ENCODE peak calls at places on chromosomes 4 and X, in five cellular contexts. Z is GM12878, P is K562, K is HCT116, X is SK-N-SH. Y is an unnamed sample.

GRCh38 chrX:119694601-119695534 is 1.9 kb upstream of the SEPTIN6 start:
- DNase-seq in Z (no peak), P (no peak), K (no peak), X (peak), Y (peak)

GRCh38 chr4:184343400-184344177 is 125.9 kb upstream of the ENPP6 start:
- DNase-seq in Z (peak), P (peak), K (peak), X (peak), Y (peak)

GRCh38 chrX:69538321-69538876 is 34.3 kb downstream of the NALF2 start:
- DNase-seq in Z (no peak), P (peak), K (peak), X (peak), Y (peak)

GRCh38 chr4:183969596-183969995 is 64.5 kb downstream of the STOX2 start:
- DNase-seq in Z (no peak), P (no peak), K (no peak), X (no peak), Y (no peak)

GRCh38 chr4:68368566-68369473 is 18.9 kb upstream of the YTHDC1 start:
- DNase-seq in Z (no peak), P (no peak), K (no peak), X (no peak), Y (no peak)

GRCh38 chr4:10079256-10079655 is 37.3 kb downstream of the WDR1 start:
- DNase-seq in Z (no peak), P (no peak), K (no peak), X (no peak), Y (no peak)

GRCh38 chrX:40108084-40108958 is 10.6 kb upstream of the BCOR start:
- DNase-seq in Z (no peak), P (no peak), K (no peak), X (no peak), Y (peak)

GRCh38 chrX:44975666-44976263 is 102.8 kb downstream of the KDM6A start:
- DNase-seq in Z (no peak), P (peak), K (no peak), X (no peak), Y (no peak)

GRCh38 chr4:29310252-29310651 is 1409.9 kb upstream of the PCDH7 start:
- DNase-seq in Z (no peak), P (no peak), K (no peak), X (no peak), Y (no peak)

GRCh38 chr4:13399257-13399656 is 84.9 kb downstream of the RAB28 start:
- DNase-seq in Z (no peak), P (no peak), K (no peak), X (no peak), Y (no peak)

GRCh38 chr4:136392576-136392975 is 1139.7 kb downstream of the PCDH18 start:
- DNase-seq in Z (no peak), P (no peak), K (no peak), X (no peak), Y (no peak)

GRCh38 chr4:52709155-52709554 is 42.1 kb downstream of the ERVMER34-1 start:
- DNase-seq in Z (no peak), P (no peak), K (no peak), X (no peak), Y (no peak)

GRCh38 chr4:41611881-41612871 is 74.2 kb downstream of the LIMCH1 start:
- DNase-seq in Z (no peak), P (no peak), K (no peak), X (peak), Y (no peak)

GRCh38 chrX:109934935-109935334 is 68.0 kb upstream of the TMEM164 start:
- DNase-seq in Z (no peak), P (no peak), K (no peak), X (no peak), Y (no peak)

GRCh38 chr4:15837591-15837990 is 59.5 kb downstream of the CD38 start:
- DNase-seq in Z (no peak), P (no peak), K (no peak), X (no peak), Y (no peak)

GRCh38 chrX:70427360-70427759 is 4.2 kb downstream of the GDPD2 start:
- DNase-seq in Z (no peak), P (no peak), K (no peak), X (no peak), Y (no peak)

GRCh38 chr4:142579483-142579882 is 266.6 kb downstream of the INPP4B start:
- DNase-seq in Z (no peak), P (no peak), K (no peak), X (no peak), Y (no peak)

GRCh38 chr4:183008492-183008891 is 90.6 kb upstream of the WWC2 start:
- DNase-seq in Z (no peak), P (no peak), K (no peak), X (no peak), Y (no peak)

GRCh38 chr4:7238300-7238960 is 46.1 kb downstream of the SORCS2 start:
- DNase-seq in Z (no peak), P (peak), K (no peak), X (no peak), Y (no peak)

GRCh38 chr4:21139327-21139726 is 439.1 kb downstream of the PACRGL start:
- DNase-seq in Z (no peak), P (no peak), K (no peak), X (no peak), Y (no peak)

GRCh38 chrX:120308558-120308957 is 2.7 kb downstream of the TMEM255A start:
- DNase-seq in Z (no peak), P (no peak), K (no peak), X (no peak), Y (no peak)

GRCh38 chr4:8842614-8843013 is 29.0 kb downstream of the HMX1 start:
- DNase-seq in Z (no peak), P (no peak), K (no peak), X (no peak), Y (no peak)

GRCh38 chrX:68843992-68844391 is 15.2 kb downstream of the EFNB1 start:
- DNase-seq in Z (no peak), P (no peak), K (no peak), X (no peak), Y (no peak)

GRCh38 chr4:89404530-89404929 is 96.9 kb upstream of the GPRIN3 start:
- DNase-seq in Z (no peak), P (no peak), K (no peak), X (no peak), Y (no peak)

GRCh38 chr4:17447675-17448298 is 64.1 kb downstream of the QDPR start:
- DNase-seq in Z (peak), P (peak), K (peak), X (peak), Y (peak)

GRCh38 chr4:52263612-52264011 is 212.5 kb downstream of the SPATA18 start:
- DNase-seq in Z (no peak), P (no peak), K (no peak), X (no peak), Y (peak)

GRCh38 chrX:850471-850916 is 219.9 kb downstream of the SHOX start:
- DNase-seq in Z (no peak), P (no peak), K (no peak), X (no peak), Y (no peak)

GRCh38 chr4:96016615-96017299 is 176.9 kb downstream of the PDHA2 start:
- DNase-seq in Z (no peak), P (no peak), K (no peak), X (no peak), Y (no peak)

GRCh38 chr4:41364871-41365270 is 108.1 kb downstream of the UCHL1 start:
- DNase-seq in Z (no peak), P (no peak), K (no peak), X (no peak), Y (no peak)

GRCh38 chrX:154762529-154763296 is at the start of gene DKC1:
- DNase-seq in Z (peak), P (peak), K (peak), X (peak), Y (peak)

GRCh38 chr4:153490985-153491483 is 24.9 kb downstream of the TMEM131L start:
- DNase-seq in Z (no peak), P (no peak), K (no peak), X (no peak), Y (no peak)

GRCh38 chr4:153486281-153487151 is 20.4 kb downstream of the TMEM131L start:
- DNase-seq in Z (no peak), P (no peak), K (peak), X (no peak), Y (peak)

GRCh38 chr4:153488006-153488718 is 22.0 kb downstream of the TMEM131L start:
- DNase-seq in Z (peak), P (no peak), K (no peak), X (no peak), Y (no peak)

GRCh38 chr4:153489856-153490558 is 23.8 kb downstream of the TMEM131L start:
- DNase-seq in Z (no peak), P (no peak), K (no peak), X (no peak), Y (no peak)

GRCh38 chr4:153488719-153489384 is 22.7 kb downstream of the TMEM131L start:
- DNase-seq in Z (peak), P (no peak), K (no peak), X (no peak), Y (no peak)
- TF ChIP-seq JUND in Z (no peak), P (no peak), K (no peak), X (no peak), Y (no peak)

DNA sequence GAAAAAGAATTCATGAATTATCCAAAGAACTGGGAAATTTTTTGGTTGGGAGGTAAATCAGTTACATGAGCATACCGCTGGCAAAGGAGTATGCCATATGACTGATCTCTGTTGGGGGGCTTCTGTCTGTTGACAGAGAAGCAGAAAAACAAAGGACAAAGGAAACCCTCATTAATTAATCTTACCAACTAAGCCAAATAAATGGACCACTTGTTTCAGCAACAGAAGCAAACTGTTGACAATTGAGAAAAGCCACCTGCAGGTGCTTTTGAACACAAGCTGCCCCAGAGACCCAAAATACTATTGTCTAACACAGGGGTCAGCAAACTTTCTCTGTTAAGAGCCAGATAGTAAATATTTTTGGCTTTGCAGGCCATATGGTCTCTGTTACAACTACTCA is 7.0 kb upstream of the FRYL start:
- DNase-seq in Z (no peak), P (no peak), K (no peak), X (no peak), Y (no peak)
- TF ChIP-seq JUND in Z (no peak), P (no peak), K (no peak), X (no peak), Y (no peak)

GRCh38 chrX:130166503-130166777 is 799 bp upstream of the AIFM1 start:
- DNase-seq in Z (no peak), P (no peak), K (no peak), X (no peak), Y (no peak)

GRCh38 chrX:130163350-130163851 is 2.2 kb downstream of the AIFM1 start:
- DNase-seq in Z (no peak), P (no peak), K (no peak), X (no peak), Y (no peak)

GRCh38 chrX:130165181-130165702 is 399 bp downstream of the AIFM1 start:
- DNase-seq in Z (no peak), P (no peak), K (no peak), X (peak), Y (no peak)

GRCh38 chrX:130167040-130167439 is 1.4 kb upstream of the AIFM1 start:
- DNase-seq in Z (no peak), P (no peak), K (no peak), X (no peak), Y (no peak)

GRCh38 chrX:130165703-130166502 is at the start of gene AIFM1:
- DNase-seq in Z (peak), P (peak), K (peak), X (peak), Y (peak)
- TF ChIP-seq JUND in Z (no peak), P (peak), K (no peak), X (peak), Y (peak)

GRCh38 chr4:77015390-77015789 is 60.4 kb downstream of the CCNI start:
- DNase-seq in Z (no peak), P (no peak), K (no peak), X (no peak), Y (no peak)
- TF ChIP-seq JUND in Z (no peak), P (no peak), K (no peak), X (no peak), Y (no peak)

GRCh38 chr4:24857996-24858395 is 54.8 kb downstream of the CCDC149 start:
- DNase-seq in Z (no peak), P (no peak), K (no peak), X (no peak), Y (no peak)

GRCh38 chr4:24856586-24856985 is 56.3 kb downstream of the CCDC149 start:
- DNase-seq in Z (peak), P (no peak), K (no peak), X (peak), Y (no peak)

GRCh38 chr4:24858550-24858949 is 54.3 kb downstream of the CCDC149 start:
- DNase-seq in Z (no peak), P (no peak), K (no peak), X (no peak), Y (no peak)

GRCh38 chr4:24853142-24853541 is 57.8 kb downstream of the SOD3 start:
- DNase-seq in Z (no peak), P (no peak), K (no peak), X (no peak), Y (no peak)

GRCh38 chr4:24855741-24856140 is 57.1 kb downstream of the CCDC149 start:
- DNase-seq in Z (no peak), P (no peak), K (no peak), X (no peak), Y (no peak)
- TF ChIP-seq JUND in Z (no peak), P (no peak), K (no peak), X (no peak), Y (no peak)

GRCh38 chr4:37603711-37604110 is 82.5 kb downstream of the RELL1 start:
- DNase-seq in Z (no peak), P (no peak), K (no peak), X (no peak), Y (no peak)

GRCh38 chr4:37602454-37603069 is 83.6 kb downstream of the RELL1 start:
- DNase-seq in Z (no peak), P (no peak), K (no peak), X (no peak), Y (no peak)

GRCh38 chr4:37603070-37603468 is 83.1 kb downstream of the RELL1 start:
- DNase-seq in Z (peak), P (peak), K (peak), X (peak), Y (peak)

GRCh38 chr4:37605843-37606565 is 80.2 kb downstream of the RELL1 start:
- DNase-seq in Z (no peak), P (no peak), K (no peak), X (no peak), Y (no peak)

GRCh38 chr4:37604464-37604863 is 81.7 kb downstream of the RELL1 start:
- DNase-seq in Z (no peak), P (no peak), K (peak), X (no peak), Y (peak)
- TF ChIP-seq JUND in Z (no peak), P (no peak), K (peak), X (no peak), Y (no peak)

DNA sequence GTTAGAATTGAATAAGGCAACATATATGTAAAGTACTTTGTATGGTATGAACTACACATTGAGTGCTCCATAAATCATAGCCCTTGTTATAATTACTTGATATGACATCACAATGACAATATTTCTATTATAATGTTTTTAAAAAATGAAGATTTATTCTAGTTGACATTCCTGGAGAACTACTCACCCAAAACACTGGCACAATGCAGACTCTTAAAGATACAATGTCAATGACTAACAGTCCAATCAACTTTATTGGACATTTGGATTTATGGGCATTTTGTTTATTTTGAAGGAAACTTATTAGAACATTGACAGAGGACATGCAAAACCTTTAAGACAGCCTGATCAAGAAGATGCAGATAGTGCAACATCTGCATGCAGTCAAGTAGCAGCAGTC is 55.3 kb downstream of the ASB9 start:
- DNase-seq in Z (no peak), P (no peak), K (no peak), X (no peak), Y (no peak)
- TF ChIP-seq JUND in Z (no peak), P (no peak), K (no peak), X (no peak), Y (no peak)

DNA sequence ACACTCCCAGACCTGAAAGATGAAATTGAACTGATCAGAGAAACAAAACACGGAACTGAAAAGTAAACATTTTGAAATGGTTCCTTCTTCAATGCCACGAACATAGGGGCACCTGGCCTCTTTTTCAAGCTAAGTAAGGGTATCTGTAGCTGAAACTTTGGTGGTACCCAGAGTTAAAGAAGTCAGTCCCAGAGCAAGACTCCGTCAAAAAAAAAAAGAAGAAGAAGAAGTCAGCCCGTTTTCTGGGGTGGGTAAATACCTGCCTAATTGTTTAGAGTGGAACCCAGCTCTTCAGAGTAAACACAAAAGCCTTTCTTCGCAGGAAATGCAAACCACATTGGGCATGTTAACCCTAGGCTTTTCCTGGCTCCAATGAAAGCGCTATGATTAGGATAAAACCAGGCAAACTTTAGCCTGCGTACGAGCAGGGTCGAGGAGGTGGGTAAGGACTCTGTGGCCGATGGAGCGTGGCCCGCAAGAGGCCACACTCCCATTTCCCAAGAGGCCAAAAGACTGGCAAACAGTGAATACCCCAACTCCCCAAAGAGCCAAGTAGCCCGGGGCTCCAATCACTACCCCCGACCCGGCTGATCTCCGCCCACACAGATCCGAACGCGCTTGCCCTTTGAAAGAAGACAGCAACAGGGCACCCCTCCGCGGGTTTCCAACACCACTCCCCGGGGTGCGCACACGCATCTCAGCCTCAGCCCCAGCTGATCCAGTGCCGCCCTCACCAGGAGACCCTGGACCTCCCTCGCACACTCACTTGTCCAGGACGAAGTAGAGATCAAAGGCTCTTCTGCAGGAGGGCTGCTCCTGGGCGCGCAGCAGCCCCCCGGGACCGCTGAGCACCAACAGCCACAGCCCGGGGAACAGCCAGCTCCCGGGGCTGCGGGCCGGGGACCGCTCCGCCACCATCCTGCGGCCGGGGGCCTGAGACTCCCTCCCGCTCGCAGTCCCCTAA is 1.1 kb downstream of the ANTXR2 start:
- DNase-seq in Z (peak), P (peak), K (no peak), X (no peak), Y (no peak)
- TF ChIP-seq JUND in Z (no peak), P (no peak), K (no peak), X (no peak), Y (no peak)

Y was measured in T47D.